ENCODE peak calls at places on chromosomes 4 and X, in eight cellular contexts. P, Z, T, F, W, S, D and V are unnamed samples.
A peak's percentile ranks its signal among the peaks of the same experiment; 100 is the strongest.

GRCh38 chr4:24114444-24114843 is 224.6 kb upstream of the PPARGC1A start:
- DNase-seq in P (no peak), Z (no peak), T (no peak), F (no peak), W (no peak), S (no peak), D (no peak), V (no peak)

GRCh38 chr4:163269874-163270273 is 62.5 kb downstream of the NPY1R start:
- DNase-seq in P (no peak), Z (no peak), T (no peak), F (no peak), W (no peak), S (no peak), D (no peak), V (no peak)

GRCh38 chr4:20431422-20432014 is 179.8 kb downstream of the SLIT2 start:
- DNase-seq in P (no peak), Z (no peak), T (no peak), F (no peak), W (no peak), S (no peak), D (no peak), V (no peak)

GRCh38 chrX:116267511-116268040 is 97.0 kb downstream of the AGTR2 start:
- DNase-seq in P (no peak), Z (no peak), T (no peak), F (no peak), W (no peak), S (no peak), D (no peak), V (no peak)

GRCh38 chr4:140947507-140947906 is 185.8 kb downstream of the RNF150 start:
- DNase-seq in P (no peak), Z (no peak), T (no peak), F (no peak), W (no peak), S (no peak), D (no peak), V (peak; percentile 46)

GRCh38 chr4:123616970-123617392 is 220.4 kb downstream of the SPRY1 start:
- DNase-seq in P (peak; percentile 93), Z (no peak), T (peak; percentile 35), F (peak; percentile 98), W (no peak), S (peak; percentile 11), D (peak; percentile 45), V (no peak)

GRCh38 chr4:38568768-38569167 is 95.2 kb upstream of the KLF3 start:
- DNase-seq in P (no peak), Z (no peak), T (no peak), F (peak; percentile 70), W (no peak), S (no peak), D (no peak), V (no peak)

GRCh38 chr4:55079451-55080173 is 45.8 kb downstream of the KDR start:
- DNase-seq in P (no peak), Z (no peak), T (no peak), F (no peak), W (no peak), S (no peak), D (no peak), V (no peak)

GRCh38 chr4:19711871-19712270 is 539.8 kb upstream of the SLIT2 start:
- DNase-seq in P (no peak), Z (no peak), T (peak; percentile 48), F (peak; percentile 31), W (peak; percentile 0), S (no peak), D (no peak), V (peak; percentile 26)

GRCh38 chr4:83644677-83645639 is 109.0 kb downstream of the GPAT3 start:
- DNase-seq in P (peak; percentile 9), Z (no peak), T (peak; percentile 32), F (peak; percentile 69), W (no peak), S (peak; percentile 8), D (peak; percentile 53), V (no peak)

GRCh38 chrX:9315086-9315485 is 149.8 kb upstream of the TBL1X start:
- DNase-seq in P (no peak), Z (no peak), T (peak; percentile 41), F (no peak), W (no peak), S (no peak), D (no peak), V (no peak)